ENCODE peak calls at places on chromosomes 1 and 21, in five cellular contexts. P is H4; R is HFFc6; T is heart right ventricle; X is stimulated activated CD4-positive, alpha-beta T cell treated with anti-CD3 and anti-CD28 coated beads, Interleukin-12 subunit alpha, Interleukin-12 subunit beta, amount 100 ng/mL, for 4 hours. G is an unnamed sample.

GRCh38 chr1:205593532-205593931 is 38.3 kb downstream of the ELK4 start:
- DNase-seq in P (no peak), R (no peak), T (no peak), X (no peak), G (no peak)

GRCh38 chr1:175317309-175317708 is 124.7 kb upstream of the KIAA0040 start:
- DNase-seq in P (no peak), R (no peak), T (no peak), X (no peak), G (no peak)

GRCh38 chr1:209065350-209065749 is 518.2 kb upstream of the CAMK1G start:
- DNase-seq in P (no peak), R (no peak), T (no peak), X (no peak), G (no peak)

GRCh38 chr1:186819140-186819539 is 9.6 kb upstream of the PLA2G4A start:
- DNase-seq in P (peak; percentile 38), R (peak; percentile 56), T (no peak), X (no peak), G (peak; percentile 79)

GRCh38 chr1:248837045-248837793 is 805 bp upstream of the ZNF672 start:
- DNase-seq in P (no peak), R (no peak), T (no peak), X (no peak), G (no peak)

GRCh38 chr21:42381347-42381984 is 14.4 kb downstream of the TMPRSS3 start:
- DNase-seq in P (peak; percentile 59), R (no peak), T (no peak), X (no peak), G (peak; percentile 31)

GRCh38 chr1:199247891-199248290 is 609.1 kb downstream of the PTPRC start:
- DNase-seq in P (no peak), R (no peak), T (no peak), X (no peak), G (no peak)

GRCh38 chr1:235917267-235917811 is 50.6 kb upstream of the LYST start:
- DNase-seq in P (peak; percentile 99), R (peak; percentile 100), T (no peak), X (peak; percentile 53), G (peak; percentile 100)

GRCh38 chr1:244807138-244807537 is 28.3 kb upstream of the COX20 start:
- DNase-seq in P (no peak), R (no peak), T (no peak), X (no peak), G (no peak)

GRCh38 chr21:36749935-36750578 is 51.1 kb downstream of the SIM2 start:
- DNase-seq in P (no peak), R (no peak), T (no peak), X (no peak), G (no peak)

GRCh38 chr1:180343931-180344406 is 113.9 kb downstream of the LHX4 start:
- DNase-seq in P (peak; percentile 29), R (peak; percentile 36), T (no peak), X (no peak), G (no peak)

GRCh38 chr1:60861949-60862346 is 220.4 kb upstream of the NFIA start:
- DNase-seq in P (no peak), R (no peak), T (no peak), X (no peak), G (no peak)

G was measured in ELR.